ENCODE peak calls at places on chromosome 18, in seven cellular contexts. I, B, C, J, M, Z and Y are unnamed samples.

GRCh38 chr18:11857177-11857887 is 6.1 kb downstream of the CHMP1B start:
- DNase-seq in I (peak; percentile 100), B (peak; percentile 95), C (peak; percentile 88), J (no peak), M (peak; percentile 99), Z (peak; percentile 56), Y (peak; percentile 98)

GRCh38 chr18:39453882-39454281 is 1888.3 kb upstream of the CELF4 start:
- DNase-seq in I (peak; percentile 48), B (no peak), C (no peak), J (no peak), M (no peak), Z (no peak), Y (no peak)

GRCh38 chr18:3060667-3061580 is 48.0 kb upstream of the LPIN2 start:
- DNase-seq in I (no peak), B (no peak), C (no peak), J (no peak), M (no peak), Z (no peak), Y (no peak)

GRCh38 chr18:77271720-77272481 is 22.3 kb downstream of the GALR1 start:
- DNase-seq in I (peak; percentile 77), B (no peak), C (no peak), J (no peak), M (no peak), Z (no peak), Y (no peak)

GRCh38 chr18:35968278-35968880 is 4.1 kb upstream of the RMP24 start:
- DNase-seq in I (no peak), B (no peak), C (no peak), J (no peak), M (no peak), Z (no peak), Y (no peak)

GRCh38 chr18:56684277-56684676 is 33.1 kb downstream of the WDR7 start:
- DNase-seq in I (no peak), B (no peak), C (no peak), J (no peak), M (no peak), Z (no peak), Y (no peak)

GRCh38 chr18:64929026-64929425 is 780.1 kb upstream of the LINC00305 start:
- DNase-seq in I (no peak), B (no peak), C (no peak), J (no peak), M (no peak), Z (no peak), Y (peak; percentile 53)

GRCh38 chr18:12943200-12943599 is 4.6 kb upstream of the SEH1L start:
- DNase-seq in I (no peak), B (no peak), C (no peak), J (no peak), M (no peak), Z (no peak), Y (no peak)

GRCh38 chr18:44969214-44969842 is 288.6 kb downstream of the SETBP1 start:
- DNase-seq in I (no peak), B (no peak), C (no peak), J (no peak), M (no peak), Z (peak; percentile 43), Y (no peak)

GRCh38 chr18:44859751-44860458 is 179.2 kb downstream of the SETBP1 start:
- DNase-seq in I (no peak), B (no peak), C (no peak), J (no peak), M (no peak), Z (no peak), Y (no peak)

GRCh38 chr18:21316296-21316695 is 74.3 kb downstream of the GREB1L start:
- DNase-seq in I (no peak), B (no peak), C (no peak), J (no peak), M (no peak), Z (no peak), Y (no peak)

GRCh38 chr18:48050176-48050575 is 119.7 kb upstream of the SMAD2 start:
- DNase-seq in I (no peak), B (no peak), C (no peak), J (peak; percentile 72), M (no peak), Z (peak; percentile 59), Y (no peak)

GRCh38 chr18:45745817-45746461 is 22.0 kb downstream of the SLC14A1 start:
- DNase-seq in I (no peak), B (no peak), C (no peak), J (no peak), M (no peak), Z (no peak), Y (no peak)

GRCh38 chr18:77081387-77081773 is 51.2 kb downstream of the MBP start:
- DNase-seq in I (no peak), B (no peak), C (no peak), J (no peak), M (no peak), Z (no peak), Y (peak; percentile 89)

DNA sequence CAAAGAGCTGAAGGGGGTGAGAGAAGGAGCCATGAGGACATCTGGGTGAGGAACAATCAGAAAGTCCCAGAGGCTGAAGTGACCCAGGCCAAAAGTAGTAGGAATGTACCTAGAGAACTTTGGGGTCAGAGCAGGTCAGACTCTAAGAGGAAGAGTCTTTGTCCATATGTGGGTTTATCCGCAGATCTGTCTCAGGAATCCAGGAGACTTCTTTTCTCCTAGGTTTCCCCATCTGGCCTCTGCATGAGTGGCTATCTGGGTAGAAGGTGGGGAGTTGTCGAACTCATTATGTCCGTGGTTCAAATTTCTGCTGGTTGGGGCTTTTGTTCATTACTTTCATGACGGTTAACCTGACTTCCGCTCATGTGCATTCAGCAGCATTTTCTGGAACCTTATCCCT is 1.8 kb downstream of the LIPG start:
- DNase-seq in I (no peak), B (no peak), C (no peak), J (no peak), M (no peak), Z (no peak), Y (no peak)
- H3K4me3 ChIP-seq in I (no peak overlapping the region), B (no peak overlapping the region), C (no peak overlapping the region), J (no peak overlapping the region), M (peak overlapping the region; percentile 67), Z (no peak overlapping the region), Y (no peak overlapping the region)

GRCh38 chr18:58501033-58501432 is 127.9 kb downstream of the ALPK2 start:
- DNase-seq in I (no peak), B (no peak), C (no peak), J (no peak), M (no peak), Z (no peak), Y (no peak)
- TF ChIP-seq CTCF in I (no peak), B (no peak), C (no peak), J (no peak), M (no peak), Z (no peak), Y (no peak)

DNA sequence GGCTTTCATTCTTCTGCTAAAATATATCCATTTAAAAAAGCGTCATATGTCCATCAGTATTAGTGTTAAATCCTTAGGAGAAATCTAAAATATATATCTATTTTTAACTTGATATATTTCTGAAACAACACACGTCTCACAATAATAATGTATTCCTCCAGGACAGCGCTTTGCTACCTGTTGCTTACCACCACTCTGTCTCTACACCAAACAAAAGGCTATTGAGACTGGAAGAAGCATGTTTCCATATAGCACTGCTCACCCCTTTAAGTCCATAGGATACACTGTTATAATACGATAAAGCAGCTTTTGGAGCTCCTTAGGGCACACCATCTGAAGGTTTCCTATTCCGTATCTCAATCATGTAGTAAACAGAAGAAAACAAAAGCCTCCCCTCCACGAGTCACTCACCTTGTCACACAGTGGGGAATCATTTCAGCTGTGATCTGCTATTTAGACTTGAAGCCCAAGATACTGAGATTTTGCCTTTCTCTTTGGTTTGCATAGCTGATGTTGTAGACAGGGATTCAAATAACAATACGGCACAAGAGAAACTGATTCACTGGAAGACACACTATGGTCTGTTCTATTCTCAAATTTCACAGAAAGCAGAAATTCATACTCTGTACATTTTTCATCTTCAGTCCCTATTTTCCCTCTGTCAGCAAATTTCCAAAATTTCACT is 187.3 kb downstream of the TCF4 start:
- DNase-seq in I (no peak), B (no peak), C (no peak), J (no peak), M (no peak), Z (no peak), Y (peak; percentile 25)
- H3K4me3 ChIP-seq in I (no peak overlapping the region), B (no peak overlapping the region), C (peak overlapping the region; percentile 37), J (peak overlapping the region; percentile 41), M (no peak overlapping the region), Z (peak overlapping the region; percentile 28), Y (peak overlapping the region; percentile 44)

GRCh38 chr18:58668897-58669296 is 2.4 kb upstream of the MALT1 start:
- DNase-seq in I (peak; percentile 11), B (peak; percentile 47), C (no peak), J (no peak), M (peak; percentile 44), Z (no peak), Y (peak; percentile 35)

GRCh38 chr18:58669731-58670379 is 1.4 kb upstream of the MALT1 start:
- DNase-seq in I (peak; percentile 20), B (peak; percentile 78), C (no peak), J (no peak), M (peak; percentile 61), Z (no peak), Y (peak; percentile 27)

GRCh38 chr18:58670561-58671121 is 624 bp upstream of the MALT1 start:
- DNase-seq in I (no peak), B (peak; percentile 35), C (no peak), J (no peak), M (no peak), Z (no peak), Y (no peak)

GRCh38 chr18:58671941-58672565 is 788 bp downstream of the MALT1 start:
- DNase-seq in I (peak; percentile 14), B (no peak), C (no peak), J (no peak), M (no peak), Z (peak; percentile 52), Y (peak; percentile 62)

GRCh38 chr18:58671122-58671940 is at the start of gene MALT1:
- DNase-seq in I (peak; percentile 83), B (peak; percentile 68), C (peak; percentile 43), J (peak; percentile 97), M (peak; percentile 56), Z (peak; percentile 96), Y (peak; percentile 87)
- TF ChIP-seq CTCF in I (no peak), B (no peak), C (no peak), J (no peak), M (no peak), Z (no peak), Y (no peak)